ENCODE peak calls at places on chromosomes 11 and 22, in four cellular contexts. E, P, O and Y are unnamed samples.

GRCh38 chr22:46575915-46576555 is 38.6 kb upstream of the CELSR1 start:
- DNase-seq in E (no peak), P (no peak), O (no peak), Y (peak; percentile 9)

GRCh38 chr11:57324154-57324885 is 432 bp downstream of the TNKS1BP1 start:
- DNase-seq in E (peak; percentile 26), P (peak; percentile 51), O (peak; percentile 73), Y (peak; percentile 25)

GRCh38 chr11:73087730-73088129 is 54.4 kb downstream of the FCHSD2 start:
- DNase-seq in E (no peak), P (no peak), O (no peak), Y (no peak)

GRCh38 chr11:32140121-32140520 is 49.2 kb downstream of the RCN1 start:
- DNase-seq in E (no peak), P (no peak), O (no peak), Y (no peak)

GRCh38 chr22:32805586-32805881 is 4.0 kb downstream of the TIMP3 start:
- DNase-seq in E (no peak), P (no peak), O (no peak), Y (no peak)

GRCh38 chr11:57781529-57781943 is 19.9 kb downstream of the CTNND1 start:
- DNase-seq in E (no peak), P (no peak), O (no peak), Y (no peak)

GRCh38 chr11:118913411-118914125 is 12.2 kb downstream of the BCL9L start:
- DNase-seq in E (no peak), P (no peak), O (peak; percentile 33), Y (no peak)

GRCh38 chr11:64251986-64252837 is 882 bp downstream of the PLCB3 start:
- DNase-seq in E (no peak), P (peak; percentile 5), O (peak; percentile 81), Y (no peak)

GRCh38 chr22:22770280-22770871 is 117.2 kb upstream of the IGLL5 start:
- DNase-seq in E (peak; percentile 44), P (peak; percentile 17), O (peak; percentile 28), Y (no peak)

GRCh38 chr11:132234878-132235277 is 864.5 kb downstream of the NTM start:
- DNase-seq in E (no peak), P (peak; percentile 14), O (peak; percentile 76), Y (no peak)

GRCh38 chr11:95487391-95487790 is 256.4 kb upstream of the SESN3 start:
- DNase-seq in E (peak; percentile 27), P (no peak), O (peak; percentile 44), Y (no peak)

GRCh38 chr11:115132829-115133228 is 371.4 kb downstream of the CADM1 start:
- DNase-seq in E (no peak), P (no peak), O (no peak), Y (peak; percentile 76)

GRCh38 chr11:104333977-104334376 is 170.0 kb upstream of the PDGFD start:
- DNase-seq in E (no peak), P (no peak), O (peak; percentile 34), Y (no peak)

GRCh38 chr22:34099278-34099677 is 179.0 kb upstream of the LARGE1 start:
- DNase-seq in E (no peak), P (no peak), O (no peak), Y (no peak)

GRCh38 chr11:76209671-76209955 is 3.3 kb upstream of the WNT11 start:
- DNase-seq in E (no peak), P (peak; percentile 17), O (peak; percentile 21), Y (peak; percentile 54)

GRCh38 chr11:61541568-61541967 is 33.0 kb downstream of the LRRC10B start:
- DNase-seq in E (no peak), P (peak; percentile 25), O (peak; percentile 74), Y (peak; percentile 27)

GRCh38 chr11:80613630-80614029 is 1172.8 kb upstream of the TENM4 start:
- DNase-seq in E (no peak), P (no peak), O (no peak), Y (no peak)

GRCh38 chr11:93484716-93485115 is 58.5 kb downstream of the SMCO4 start:
- DNase-seq in E (no peak), P (no peak), O (peak; percentile 19), Y (no peak)

GRCh38 chr22:50570861-50571260 is 7.4 kb downstream of the CPT1B start:
- DNase-seq in E (no peak), P (no peak), O (no peak), Y (no peak)

GRCh38 chr22:26669060-26669481 is 11.7 kb downstream of the MIAT start:
- DNase-seq in E (no peak), P (no peak), O (peak; percentile 83), Y (no peak)

GRCh38 chr11:118895093-118896039 is 11.7 kb downstream of the CXCR5 start:
- DNase-seq in E (peak; percentile 74), P (no peak), O (no peak), Y (peak; percentile 50)